ENCODE peak calls at places on chromosomes 4 and X, in seven cellular contexts. Q, A, E, P, W, S and H are unnamed samples.

GRCh38 chr4:156422576-156422975 is 468.9 kb upstream of the CTSO start:
- DNase-seq in Q (peak; percentile 3), A (no peak), E (no peak), P (no peak), W (no peak), S (no peak), H (no peak)

GRCh38 chrX:28847423-28847822 is 260.2 kb downstream of the IL1RAPL1 start:
- DNase-seq in Q (peak; percentile 1), A (peak; percentile 14), E (peak; percentile 5), P (no peak), W (no peak), S (no peak), H (peak; percentile 40)

GRCh38 chr4:181261279-181261678 is 981.9 kb upstream of the TENM3 start:
- DNase-seq in Q (no peak), A (no peak), E (no peak), P (no peak), W (no peak), S (no peak), H (no peak)

GRCh38 chr4:4541040-4541631 is 712 bp downstream of the STX18 start:
- DNase-seq in Q (peak; percentile 86), A (peak; percentile 41), E (no peak), P (peak; percentile 39), W (peak; percentile 6), S (no peak), H (no peak)

GRCh38 chr4:168623011-168623410 is 126.2 kb downstream of the PALLD start:
- DNase-seq in Q (no peak), A (no peak), E (no peak), P (no peak), W (no peak), S (no peak), H (no peak)

GRCh38 chr4:67687639-67688038 is 13.3 kb downstream of the UBA6 start:
- DNase-seq in Q (no peak), A (no peak), E (no peak), P (no peak), W (no peak), S (no peak), H (no peak)

GRCh38 chrX:13659057-13659456 is 6.1 kb downstream of the TCEANC start:
- DNase-seq in Q (peak; percentile 90), A (peak; percentile 31), E (no peak), P (no peak), W (no peak), S (no peak), H (no peak)

GRCh38 chr4:184434496-184435066 is 39.8 kb downstream of the IRF2 start:
- DNase-seq in Q (no peak), A (no peak), E (no peak), P (no peak), W (no peak), S (no peak), H (no peak)

GRCh38 chr4:111475001-111475400 is 670.3 kb upstream of the FAM241A start:
- DNase-seq in Q (peak; percentile 18), A (peak; percentile 26), E (no peak), P (no peak), W (no peak), S (no peak), H (no peak)

GRCh38 chr4:148850257-148850995 is 408.2 kb upstream of the NR3C2 start:
- DNase-seq in Q (no peak), A (peak; percentile 6), E (no peak), P (no peak), W (no peak), S (no peak), H (no peak)

GRCh38 chr4:85607624-85608023 is 132.7 kb downstream of the ARHGAP24 start:
- DNase-seq in Q (no peak), A (no peak), E (no peak), P (peak; percentile 93), W (no peak), S (no peak), H (no peak)

GRCh38 chr4:61478340-61478739 is 278.2 kb downstream of the ADGRL3 start:
- DNase-seq in Q (no peak), A (no peak), E (no peak), P (no peak), W (no peak), S (no peak), H (no peak)

GRCh38 chr4:7244343-7244680 is 52.0 kb downstream of the SORCS2 start:
- DNase-seq in Q (no peak), A (no peak), E (peak; percentile 15), P (no peak), W (no peak), S (no peak), H (peak; percentile 76)

GRCh38 chrX:40411350-40412111 is 169.2 kb upstream of the ATP6AP2 start:
- DNase-seq in Q (no peak), A (peak; percentile 4), E (no peak), P (no peak), W (no peak), S (no peak), H (no peak)

GRCh38 chr4:1993169-1993516 is 15.6 kb downstream of the NELFA start:
- DNase-seq in Q (no peak), A (no peak), E (no peak), P (no peak), W (no peak), S (no peak), H (no peak)

GRCh38 chrX:38973327-38973726 is 172.1 kb downstream of the MID1IP1 start:
- DNase-seq in Q (peak; percentile 10), A (no peak), E (no peak), P (no peak), W (no peak), S (no peak), H (no peak)

GRCh38 chr4:79982587-79983327 is 90.3 kb downstream of the ANTXR2 start:
- DNase-seq in Q (no peak), A (no peak), E (no peak), P (no peak), W (no peak), S (no peak), H (no peak)

GRCh38 chr4:83370640-83370906 is 35.9 kb upstream of the HPSE start:
- DNase-seq in Q (peak; percentile 33), A (no peak), E (no peak), P (no peak), W (no peak), S (no peak), H (no peak)

GRCh38 chrX:74133156-74133796 is 170.7 kb upstream of the ZCCHC13 start:
- DNase-seq in Q (peak; percentile 42), A (peak; percentile 62), E (no peak), P (peak; percentile 7), W (no peak), S (no peak), H (no peak)

GRCh38 chr4:69601065-69601464 is 38.4 kb downstream of the UGT2A2 start:
- DNase-seq in Q (no peak), A (no peak), E (no peak), P (no peak), W (no peak), S (no peak), H (no peak)

GRCh38 chr4:1048781-1049590 is 37.6 kb downstream of the FGFRL1 start:
- DNase-seq in Q (no peak), A (no peak), E (no peak), P (no peak), W (no peak), S (no peak), H (no peak)

GRCh38 chr4:38723726-38724506 is 58.9 kb downstream of the TLR10 start:
- DNase-seq in Q (no peak), A (no peak), E (no peak), P (no peak), W (no peak), S (no peak), H (no peak)

GRCh38 chrX:49199906-49200771 is at the start of gene SYP:
- DNase-seq in Q (peak; percentile 59), A (peak; percentile 91), E (peak; percentile 66), P (peak; percentile 68), W (peak; percentile 85), S (peak; percentile 67), H (peak; percentile 73)

GRCh38 chr4:161419822-161420221 is 744.0 kb downstream of the FSTL5 start:
- DNase-seq in Q (peak; percentile 12), A (peak; percentile 13), E (no peak), P (no peak), W (no peak), S (no peak), H (no peak)

GRCh38 chr4:174496631-174497442 is 25.5 kb downstream of the HPGD start:
- DNase-seq in Q (no peak), A (peak; percentile 37), E (no peak), P (peak; percentile 2), W (no peak), S (no peak), H (no peak)